ENCODE peak calls at places on chromosome 4, in five cellular contexts. One of them, this sample, is unnamed.

GRCh38 chr4:38980903-38981676 is 51.1 kb downstream of the TMEM156 start:
- DNase-seq in Kasumi-1: no peak
- DNase-seq in RWPE1: no peak
- DNase-seq in left ventricle myocardium inferior: no peak
- DNase-seq in stimulated activated effector memory CD8-positive, alpha-beta T cell treated with anti-CD3 and anti-CD28 coated beads, Interleukin-12 subunit alpha, Interleukin-12 subunit beta, amount 100 ng/mL, for 72 hours: no peak
- DNase-seq in this sample: no peak

GRCh38 chr4:78477276-78477675 is 74.3 kb upstream of the ANXA3 start:
- DNase-seq in Kasumi-1: no peak
- DNase-seq in left ventricle myocardium inferior: no peak
- DNase-seq in RWPE1: no peak
- DNase-seq in stimulated activated effector memory CD8-positive, alpha-beta T cell treated with anti-CD3 and anti-CD28 coated beads, Interleukin-12 subunit alpha, Interleukin-12 subunit beta, amount 100 ng/mL, for 72 hours: no peak
- DNase-seq in this sample: no peak

GRCh38 chr4:1973218-1973617 is 35.6 kb downstream of the NELFA start:
- DNase-seq in stimulated activated effector memory CD8-positive, alpha-beta T cell treated with anti-CD3 and anti-CD28 coated beads, Interleukin-12 subunit alpha, Interleukin-12 subunit beta, amount 100 ng/mL, for 72 hours: no peak
- DNase-seq in left ventricle myocardium inferior: no peak
- DNase-seq in RWPE1: no peak
- DNase-seq in Kasumi-1: no peak
- DNase-seq in this sample: no peak

GRCh38 chr4:47011189-47011518 is 17.8 kb upstream of the GABRA4 start:
- DNase-seq in RWPE1: no peak
- DNase-seq in stimulated activated effector memory CD8-positive, alpha-beta T cell treated with anti-CD3 and anti-CD28 coated beads, Interleukin-12 subunit alpha, Interleukin-12 subunit beta, amount 100 ng/mL, for 72 hours: no peak
- DNase-seq in Kasumi-1: no peak
- DNase-seq in left ventricle myocardium inferior: no peak
- DNase-seq in this sample: no peak

GRCh38 chr4:92303621-92304027 is at the start of gene GRID2:
- DNase-seq in RWPE1: peak
- DNase-seq in left ventricle myocardium inferior: no peak
- DNase-seq in stimulated activated effector memory CD8-positive, alpha-beta T cell treated with anti-CD3 and anti-CD28 coated beads, Interleukin-12 subunit alpha, Interleukin-12 subunit beta, amount 100 ng/mL, for 72 hours: no peak
- DNase-seq in Kasumi-1: peak
- DNase-seq in this sample: no peak

GRCh38 chr4:41319553-41319952 is 62.8 kb downstream of the UCHL1 start:
- DNase-seq in left ventricle myocardium inferior: no peak
- DNase-seq in stimulated activated effector memory CD8-positive, alpha-beta T cell treated with anti-CD3 and anti-CD28 coated beads, Interleukin-12 subunit alpha, Interleukin-12 subunit beta, amount 100 ng/mL, for 72 hours: no peak
- DNase-seq in Kasumi-1: no peak
- DNase-seq in RWPE1: peak
- DNase-seq in this sample: no peak

GRCh38 chr4:138226351-138226750 is 15.8 kb downstream of the SLC7A11 start:
- DNase-seq in Kasumi-1: no peak
- DNase-seq in RWPE1: no peak
- DNase-seq in left ventricle myocardium inferior: no peak
- DNase-seq in stimulated activated effector memory CD8-positive, alpha-beta T cell treated with anti-CD3 and anti-CD28 coated beads, Interleukin-12 subunit alpha, Interleukin-12 subunit beta, amount 100 ng/mL, for 72 hours: no peak
- DNase-seq in this sample: no peak

GRCh38 chr4:33924239-33924638 is 2320.1 kb downstream of the ARAP2 start:
- DNase-seq in left ventricle myocardium inferior: no peak
- DNase-seq in Kasumi-1: no peak
- DNase-seq in stimulated activated effector memory CD8-positive, alpha-beta T cell treated with anti-CD3 and anti-CD28 coated beads, Interleukin-12 subunit alpha, Interleukin-12 subunit beta, amount 100 ng/mL, for 72 hours: no peak
- DNase-seq in RWPE1: no peak
- DNase-seq in this sample: no peak

GRCh38 chr4:144582105-144582850 is 63.7 kb upstream of the HHIP start:
- DNase-seq in RWPE1: peak
- DNase-seq in left ventricle myocardium inferior: no peak
- DNase-seq in stimulated activated effector memory CD8-positive, alpha-beta T cell treated with anti-CD3 and anti-CD28 coated beads, Interleukin-12 subunit alpha, Interleukin-12 subunit beta, amount 100 ng/mL, for 72 hours: no peak
- DNase-seq in Kasumi-1: no peak
- DNase-seq in this sample: no peak

GRCh38 chr4:52038109-52038912 is at the start of gene SGCB:
- DNase-seq in left ventricle myocardium inferior: peak
- DNase-seq in Kasumi-1: peak
- DNase-seq in stimulated activated effector memory CD8-positive, alpha-beta T cell treated with anti-CD3 and anti-CD28 coated beads, Interleukin-12 subunit alpha, Interleukin-12 subunit beta, amount 100 ng/mL, for 72 hours: peak
- DNase-seq in RWPE1: peak
- DNase-seq in this sample: no peak

GRCh38 chr4:85302756-85303155 is 172.2 kb upstream of the ARHGAP24 start:
- DNase-seq in RWPE1: no peak
- DNase-seq in left ventricle myocardium inferior: no peak
- DNase-seq in stimulated activated effector memory CD8-positive, alpha-beta T cell treated with anti-CD3 and anti-CD28 coated beads, Interleukin-12 subunit alpha, Interleukin-12 subunit beta, amount 100 ng/mL, for 72 hours: no peak
- DNase-seq in Kasumi-1: no peak
- DNase-seq in this sample: no peak

GRCh38 chr4:103292373-103292772 is 94.2 kb upstream of the CENPE start:
- DNase-seq in Kasumi-1: no peak
- DNase-seq in stimulated activated effector memory CD8-positive, alpha-beta T cell treated with anti-CD3 and anti-CD28 coated beads, Interleukin-12 subunit alpha, Interleukin-12 subunit beta, amount 100 ng/mL, for 72 hours: no peak
- DNase-seq in left ventricle myocardium inferior: no peak
- DNase-seq in RWPE1: no peak
- DNase-seq in this sample: no peak

GRCh38 chr4:77699731-77700210 is 94.2 kb downstream of the CXCL13 start:
- DNase-seq in RWPE1: peak
- DNase-seq in Kasumi-1: no peak
- DNase-seq in left ventricle myocardium inferior: no peak
- DNase-seq in stimulated activated effector memory CD8-positive, alpha-beta T cell treated with anti-CD3 and anti-CD28 coated beads, Interleukin-12 subunit alpha, Interleukin-12 subunit beta, amount 100 ng/mL, for 72 hours: no peak
- DNase-seq in this sample: no peak

GRCh38 chr4:175330652-175331051 is 412.5 kb downstream of the ADAM29 start:
- DNase-seq in RWPE1: no peak
- DNase-seq in Kasumi-1: no peak
- DNase-seq in left ventricle myocardium inferior: no peak
- DNase-seq in stimulated activated effector memory CD8-positive, alpha-beta T cell treated with anti-CD3 and anti-CD28 coated beads, Interleukin-12 subunit alpha, Interleukin-12 subunit beta, amount 100 ng/mL, for 72 hours: no peak
- DNase-seq in this sample: no peak

GRCh38 chr4:182179105-182179504 is 64.1 kb upstream of the TENM3 start:
- DNase-seq in left ventricle myocardium inferior: no peak
- DNase-seq in RWPE1: peak
- DNase-seq in Kasumi-1: no peak
- DNase-seq in stimulated activated effector memory CD8-positive, alpha-beta T cell treated with anti-CD3 and anti-CD28 coated beads, Interleukin-12 subunit alpha, Interleukin-12 subunit beta, amount 100 ng/mL, for 72 hours: no peak
- DNase-seq in this sample: no peak

GRCh38 chr4:141019772-141020171 is 113.5 kb downstream of the RNF150 start:
- DNase-seq in stimulated activated effector memory CD8-positive, alpha-beta T cell treated with anti-CD3 and anti-CD28 coated beads, Interleukin-12 subunit alpha, Interleukin-12 subunit beta, amount 100 ng/mL, for 72 hours: no peak
- DNase-seq in left ventricle myocardium inferior: no peak
- DNase-seq in RWPE1: no peak
- DNase-seq in Kasumi-1: no peak
- DNase-seq in this sample: no peak

GRCh38 chr4:159677521-159677920 is 574.6 kb downstream of the RAPGEF2 start:
- DNase-seq in Kasumi-1: no peak
- DNase-seq in stimulated activated effector memory CD8-positive, alpha-beta T cell treated with anti-CD3 and anti-CD28 coated beads, Interleukin-12 subunit alpha, Interleukin-12 subunit beta, amount 100 ng/mL, for 72 hours: no peak
- DNase-seq in left ventricle myocardium inferior: no peak
- DNase-seq in RWPE1: no peak
- DNase-seq in this sample: no peak

GRCh38 chr4:78764498-78764961 is 11.6 kb upstream of the BMP2K start:
- DNase-seq in left ventricle myocardium inferior: no peak
- DNase-seq in stimulated activated effector memory CD8-positive, alpha-beta T cell treated with anti-CD3 and anti-CD28 coated beads, Interleukin-12 subunit alpha, Interleukin-12 subunit beta, amount 100 ng/mL, for 72 hours: no peak
- DNase-seq in Kasumi-1: no peak
- DNase-seq in RWPE1: no peak
- DNase-seq in this sample: no peak

GRCh38 chr4:76311896-76312331 is 5.4 kb downstream of the STBD1 start:
- DNase-seq in Kasumi-1: no peak
- DNase-seq in left ventricle myocardium inferior: no peak
- DNase-seq in stimulated activated effector memory CD8-positive, alpha-beta T cell treated with anti-CD3 and anti-CD28 coated beads, Interleukin-12 subunit alpha, Interleukin-12 subunit beta, amount 100 ng/mL, for 72 hours: no peak
- DNase-seq in RWPE1: no peak
- DNase-seq in this sample: no peak

GRCh38 chr4:54165011-54165410 is 64.1 kb upstream of the PDGFRA start:
- DNase-seq in stimulated activated effector memory CD8-positive, alpha-beta T cell treated with anti-CD3 and anti-CD28 coated beads, Interleukin-12 subunit alpha, Interleukin-12 subunit beta, amount 100 ng/mL, for 72 hours: no peak
- DNase-seq in RWPE1: no peak
- DNase-seq in left ventricle myocardium inferior: no peak
- DNase-seq in Kasumi-1: no peak
- DNase-seq in this sample: no peak

GRCh38 chr4:6649216-6649615 is 8.7 kb downstream of the MRFAP1 start:
- DNase-seq in RWPE1: no peak
- DNase-seq in left ventricle myocardium inferior: no peak
- DNase-seq in stimulated activated effector memory CD8-positive, alpha-beta T cell treated with anti-CD3 and anti-CD28 coated beads, Interleukin-12 subunit alpha, Interleukin-12 subunit beta, amount 100 ng/mL, for 72 hours: no peak
- DNase-seq in Kasumi-1: no peak
- DNase-seq in this sample: no peak

GRCh38 chr4:48799157-48799556 is 19.1 kb upstream of the FRYL start:
- DNase-seq in Kasumi-1: no peak
- DNase-seq in stimulated activated effector memory CD8-positive, alpha-beta T cell treated with anti-CD3 and anti-CD28 coated beads, Interleukin-12 subunit alpha, Interleukin-12 subunit beta, amount 100 ng/mL, for 72 hours: no peak
- DNase-seq in RWPE1: no peak
- DNase-seq in left ventricle myocardium inferior: no peak
- DNase-seq in this sample: no peak

GRCh38 chr4:123990310-123990709 is 593.7 kb downstream of the SPRY1 start:
- DNase-seq in RWPE1: no peak
- DNase-seq in left ventricle myocardium inferior: no peak
- DNase-seq in Kasumi-1: no peak
- DNase-seq in stimulated activated effector memory CD8-positive, alpha-beta T cell treated with anti-CD3 and anti-CD28 coated beads, Interleukin-12 subunit alpha, Interleukin-12 subunit beta, amount 100 ng/mL, for 72 hours: no peak
- DNase-seq in this sample: no peak

GRCh38 chr4:142703694-142704309 is 142.3 kb downstream of the INPP4B start:
- DNase-seq in left ventricle myocardium inferior: no peak
- DNase-seq in RWPE1: no peak
- DNase-seq in Kasumi-1: peak
- DNase-seq in stimulated activated effector memory CD8-positive, alpha-beta T cell treated with anti-CD3 and anti-CD28 coated beads, Interleukin-12 subunit alpha, Interleukin-12 subunit beta, amount 100 ng/mL, for 72 hours: no peak
- DNase-seq in this sample: peak

GRCh38 chr4:140105436-140105835 is 48.5 kb downstream of the MAML3 start:
- DNase-seq in Kasumi-1: no peak
- DNase-seq in RWPE1: no peak
- DNase-seq in stimulated activated effector memory CD8-positive, alpha-beta T cell treated with anti-CD3 and anti-CD28 coated beads, Interleukin-12 subunit alpha, Interleukin-12 subunit beta, amount 100 ng/mL, for 72 hours: no peak
- DNase-seq in left ventricle myocardium inferior: no peak
- DNase-seq in this sample: no peak

GRCh38 chr4:68299492-68300457 is 50.1 kb downstream of the YTHDC1 start:
- DNase-seq in left ventricle myocardium inferior: no peak
- DNase-seq in Kasumi-1: no peak
- DNase-seq in stimulated activated effector memory CD8-positive, alpha-beta T cell treated with anti-CD3 and anti-CD28 coated beads, Interleukin-12 subunit alpha, Interleukin-12 subunit beta, amount 100 ng/mL, for 72 hours: no peak
- DNase-seq in RWPE1: no peak
- DNase-seq in this sample: no peak

GRCh38 chr4:109574443-109574850 is 14.4 kb downstream of the MCUB start:
- DNase-seq in RWPE1: no peak
- DNase-seq in left ventricle myocardium inferior: no peak
- DNase-seq in Kasumi-1: peak
- DNase-seq in stimulated activated effector memory CD8-positive, alpha-beta T cell treated with anti-CD3 and anti-CD28 coated beads, Interleukin-12 subunit alpha, Interleukin-12 subunit beta, amount 100 ng/mL, for 72 hours: no peak
- DNase-seq in this sample: no peak

GRCh38 chr4:11503166-11503565 is 74.5 kb upstream of the HS3ST1 start:
- DNase-seq in Kasumi-1: no peak
- DNase-seq in left ventricle myocardium inferior: peak
- DNase-seq in stimulated activated effector memory CD8-positive, alpha-beta T cell treated with anti-CD3 and anti-CD28 coated beads, Interleukin-12 subunit alpha, Interleukin-12 subunit beta, amount 100 ng/mL, for 72 hours: no peak
- DNase-seq in RWPE1: no peak
- DNase-seq in this sample: no peak

GRCh38 chr4:38290360-38290759 is 330.2 kb downstream of the PTTG2 start:
- DNase-seq in left ventricle myocardium inferior: no peak
- DNase-seq in stimulated activated effector memory CD8-positive, alpha-beta T cell treated with anti-CD3 and anti-CD28 coated beads, Interleukin-12 subunit alpha, Interleukin-12 subunit beta, amount 100 ng/mL, for 72 hours: no peak
- DNase-seq in Kasumi-1: no peak
- DNase-seq in RWPE1: peak
- DNase-seq in this sample: no peak

GRCh38 chr4:92241094-92241493 is 62.7 kb upstream of the GRID2 start:
- DNase-seq in left ventricle myocardium inferior: no peak
- DNase-seq in RWPE1: peak
- DNase-seq in Kasumi-1: no peak
- DNase-seq in stimulated activated effector memory CD8-positive, alpha-beta T cell treated with anti-CD3 and anti-CD28 coated beads, Interleukin-12 subunit alpha, Interleukin-12 subunit beta, amount 100 ng/mL, for 72 hours: no peak
- DNase-seq in this sample: no peak

This sample was measured in GDM1.